ENCODE peak calls at places on chromosomes 12 and 14, in six cellular contexts. C, Z, S, P, H and R are unnamed samples.

GRCh38 chr14:102854397-102854703 is 68.1 kb upstream of the AMN start:
- DNase-seq in P (no peak), H (no peak), S (no peak), Z (no peak), C (no peak), R (no peak)

GRCh38 chr14:60977848-60978247 is 3.0 kb downstream of the TRMT5 start:
- DNase-seq in S (no peak), Z (no peak), P (no peak), C (no peak), H (no peak), R (no peak)

GRCh38 chr12:26803552-26803951 is 29.4 kb downstream of the ITPR2 start:
- DNase-seq in P (no peak), H (no peak), C (no peak), S (no peak), Z (no peak), R (no peak)

GRCh38 chr14:92651106-92651792 is 97.2 kb downstream of the LGMN start:
- DNase-seq in H (no peak), S (no peak), Z (no peak), P (peak; percentile 82), C (peak; percentile 63), R (no peak)

GRCh38 chr12:25996677-25997076 is 38.2 kb downstream of the RASSF8 start:
- DNase-seq in C (no peak), H (no peak), P (no peak), S (no peak), Z (no peak), R (no peak)

GRCh38 chr14:59964251-59965007 is 44.5 kb downstream of the LRRC9 start:
- DNase-seq in H (no peak), Z (no peak), S (no peak), P (no peak), C (no peak), R (no peak)

GRCh38 chr14:65080954-65081747 is 21.2 kb downstream of the MAX start:
- DNase-seq in Z (no peak), P (no peak), H (no peak), S (no peak), C (no peak), R (no peak)

GRCh38 chr12:54428050-54429013 is 9.3 kb upstream of the ITGA5 start:
- DNase-seq in H (no peak), P (no peak), S (no peak), C (peak; percentile 50), Z (no peak), R (no peak)

GRCh38 chr14:102490456-102490855 is 19.1 kb downstream of the ANKRD9 start:
- DNase-seq in Z (no peak), P (no peak), S (no peak), H (no peak), C (no peak), R (no peak)

GRCh38 chr12:89862511-89863331 is 154.1 kb upstream of the ATP2B1 start:
- DNase-seq in C (peak; percentile 32), H (no peak), Z (no peak), P (peak; percentile 70), S (no peak), R (peak; percentile 22)

GRCh38 chr14:103250888-103251287 is 83.1 kb upstream of the EIF5 start:
- DNase-seq in P (no peak), S (no peak), Z (no peak), H (no peak), C (no peak), R (no peak)

GRCh38 chr12:54749191-54749818 is 101.1 kb upstream of the DCD start:
- DNase-seq in S (no peak), H (no peak), Z (no peak), P (no peak), C (no peak), R (no peak)

GRCh38 chr12:12788675-12789368 is 3.4 kb downstream of the APOLD1 start:
- DNase-seq in P (peak; percentile 70), H (no peak), C (peak; percentile 40), Z (peak; percentile 82), S (peak; percentile 41), R (peak; percentile 59)

GRCh38 chr14:86596024-86596423 is 1066.1 kb downstream of the FLRT2 start:
- DNase-seq in C (no peak), Z (no peak), P (no peak), H (no peak), S (no peak), R (no peak)

GRCh38 chr14:67705211-67705610 is 3.5 kb downstream of the RDH12 start:
- DNase-seq in Z (no peak), H (no peak), C (no peak), P (no peak), S (no peak), R (no peak)

GRCh38 chr12:40499856-40500255 is 192.4 kb upstream of the CNTN1 start:
- DNase-seq in C (no peak), P (no peak), Z (no peak), S (no peak), H (no peak), R (no peak)

GRCh38 chr12:1630827-1631591 is 2.0 kb downstream of the WNT5B start:
- DNase-seq in P (no peak), H (no peak), Z (no peak), C (peak; percentile 48), S (no peak), R (no peak)

GRCh38 chr12:10214877-10215267 is 2.2 kb downstream of the GABARAPL1 start:
- DNase-seq in C (no peak), P (no peak), Z (no peak), H (no peak), S (no peak), R (no peak)

GRCh38 chr14:105854600-105855245 is 328.3 kb downstream of the TMEM121 start:
- DNase-seq in C (no peak), H (peak; percentile 50), S (peak; percentile 8), P (peak; percentile 15), Z (no peak), R (no peak)

GRCh38 chr14:105852378-105853088 is 326.1 kb downstream of the TMEM121 start:
- DNase-seq in P (peak; percentile 18), Z (no peak), C (no peak), H (peak; percentile 53), S (no peak), R (no peak)

GRCh38 chr14:105851716-105852377 is 325.5 kb downstream of the TMEM121 start:
- DNase-seq in H (no peak), S (no peak), Z (no peak), P (peak; percentile 15), C (no peak), R (no peak)

GRCh38 chr14:105853907-105854599 is 327.7 kb downstream of the TMEM121 start:
- DNase-seq in H (no peak), Z (no peak), S (peak; percentile 8), P (no peak), C (no peak), R (no peak)

DNA sequence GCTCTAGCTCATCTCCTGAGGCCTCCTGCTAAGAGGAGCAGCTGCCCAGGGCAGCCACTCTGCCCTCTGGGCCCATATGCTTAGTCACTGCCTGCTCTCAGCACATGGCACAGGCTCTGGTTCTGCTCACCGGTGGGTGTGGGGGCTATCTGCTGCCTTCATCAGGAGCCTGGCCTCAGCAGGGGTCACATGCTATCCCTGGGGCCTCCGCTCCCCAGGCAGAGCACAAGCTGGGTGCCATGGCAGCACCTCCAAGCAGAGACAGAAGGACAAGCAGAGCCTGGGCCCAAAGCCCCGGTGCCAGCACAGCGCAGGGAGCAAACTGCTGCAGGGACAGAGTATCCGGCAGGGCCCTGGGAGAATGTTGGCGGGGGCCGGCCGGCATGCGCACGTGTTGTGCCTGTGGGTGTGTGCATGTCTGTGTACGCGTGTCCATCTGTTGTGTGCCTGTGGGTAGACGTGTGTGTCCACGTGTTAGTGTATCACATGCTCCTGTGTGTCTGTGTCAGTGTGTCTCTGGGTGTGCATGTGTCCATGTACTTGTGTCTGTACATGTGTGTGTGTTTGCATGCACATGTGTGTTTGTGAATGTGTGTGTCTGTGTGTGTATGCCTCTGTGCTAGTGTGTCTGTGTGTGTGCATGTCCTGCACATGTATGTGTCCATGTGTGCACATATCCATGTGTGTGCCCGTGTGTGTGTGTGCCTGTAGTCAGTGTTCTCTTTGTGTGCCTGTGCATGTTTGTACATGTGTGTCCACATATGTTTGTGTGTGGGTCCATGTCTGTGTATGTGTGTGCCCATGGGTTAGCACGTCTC is 326.9 kb downstream of the TMEM121 start:
- DNase-seq in H (no peak), Z (no peak), C (no peak), P (peak; percentile 15), S (peak; percentile 11), R (no peak)
- TF ChIP-seq POLR2A in H (no peak), Z (no peak), C (no peak), P (no peak), S (no peak), R (no peak)

DNA sequence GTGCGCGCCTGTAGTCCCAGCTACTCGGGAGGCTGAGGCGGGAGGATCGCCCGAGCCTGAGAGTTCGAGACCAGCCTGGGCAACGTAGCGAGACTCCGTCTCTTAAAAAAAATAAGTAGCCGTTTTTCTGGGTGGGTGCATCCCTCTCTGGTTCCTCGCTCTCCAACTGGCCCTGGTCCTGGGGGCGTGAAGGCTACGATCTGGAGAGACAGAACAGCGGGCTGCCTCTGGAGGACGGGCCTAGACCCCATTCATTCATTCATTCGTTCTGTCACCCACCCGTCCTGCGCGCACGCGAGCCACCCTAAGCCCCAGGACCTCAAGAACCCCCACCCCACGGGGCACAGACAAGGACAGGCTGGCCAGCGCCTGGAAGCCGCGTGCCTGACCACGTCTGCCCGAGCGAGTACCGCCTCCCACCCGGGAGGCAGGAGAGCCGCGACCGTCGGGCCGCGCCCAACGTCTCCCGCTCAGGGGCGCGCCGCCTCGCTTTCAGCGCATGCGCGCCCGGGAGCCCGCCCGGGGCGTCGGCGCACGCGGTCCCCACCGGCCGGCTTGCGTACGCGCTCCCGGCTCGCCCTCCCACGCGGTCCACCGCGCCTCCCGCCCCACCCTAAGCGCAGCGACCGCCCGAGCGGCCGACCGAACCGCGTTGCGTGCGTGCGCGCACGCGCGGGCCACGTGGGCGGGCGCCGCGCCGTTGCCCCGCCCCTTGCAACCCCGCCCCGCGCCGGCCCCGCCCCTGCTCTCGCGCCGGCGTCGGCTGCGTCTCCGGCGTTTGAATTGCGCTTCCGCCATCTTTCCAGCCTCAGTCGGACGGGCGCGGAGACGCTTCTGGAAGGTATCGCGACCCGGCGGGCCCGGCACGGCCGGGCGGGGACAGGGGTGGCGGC is at the start of gene RAN:
- DNase-seq in P (peak; percentile 85), S (peak; percentile 94), H (peak; percentile 92), C (peak; percentile 96), Z (peak; percentile 92), R (peak; percentile 88)
- TF ChIP-seq POLR2A in P (no peak), S (peak; percentile 50), H (peak; percentile 49), C (no peak), Z (peak; percentile 61), R (peak; percentile 63)

GRCh38 chr14:104524726-104525125 is 54.8 kb upstream of the C14orf180 start:
- DNase-seq in P (no peak), Z (no peak), C (no peak), S (no peak), H (no peak), R (no peak)
- TF ChIP-seq POLR2A in P (no peak), Z (no peak), C (no peak), S (no peak), H (no peak), R (no peak)

GRCh38 chr12:122886161-122886560 is 9.8 kb downstream of the VPS37B start:
- DNase-seq in P (no peak), H (no peak), Z (peak; percentile 73), S (no peak), C (no peak), R (no peak)

GRCh38 chr12:122888232-122888752 is 7.6 kb downstream of the VPS37B start:
- DNase-seq in P (peak; percentile 68), H (peak; percentile 84), Z (peak; percentile 95), S (no peak), C (peak; percentile 73), R (no peak)

GRCh38 chr12:122884860-122885259 is 11.1 kb downstream of the VPS37B start:
- DNase-seq in S (no peak), Z (no peak), C (no peak), P (no peak), H (no peak), R (no peak)

GRCh38 chr12:122887817-122888212 is 8.1 kb downstream of the VPS37B start:
- DNase-seq in P (no peak), H (no peak), C (no peak), S (no peak), Z (no peak), R (no peak)

GRCh38 chr12:122886851-122887816 is 8.8 kb downstream of the VPS37B start:
- DNase-seq in H (no peak), S (no peak), Z (no peak), P (peak; percentile 80), C (no peak), R (no peak)
- TF ChIP-seq POLR2A in H (no peak), S (no peak), Z (no peak), P (peak; percentile 32), C (no peak), R (no peak)